ENCODE peak calls at places on chromosomes 2 and 18, in eight cellular contexts. X, N, D, Z, J, W, T and C are unnamed samples.

GRCh38 chr2:3287896-3288295 is 89.7 kb downstream of the EIPR1 start:
- DNase-seq in W (no peak), N (no peak), X (no peak), T (no peak), D (no peak), Z (no peak), J (no peak), C (no peak)

GRCh38 chr18:48356909-48357631 is 52.1 kb downstream of the ZBTB7C start:
- DNase-seq in Z (no peak), T (no peak), D (peak; percentile 63), J (no peak), N (peak; percentile 31), W (no peak), X (no peak), C (no peak)

GRCh38 chr2:203656522-203657287 is 49.7 kb upstream of the CD28 start:
- DNase-seq in N (no peak), T (no peak), W (no peak), J (peak; percentile 49), D (peak; percentile 99), Z (peak; percentile 51), X (no peak), C (peak; percentile 20)

GRCh38 chr2:160405077-160405865 is 88.3 kb downstream of the RBMS1 start:
- DNase-seq in N (no peak), Z (no peak), X (no peak), D (no peak), T (no peak), W (no peak), J (no peak), C (no peak)

GRCh38 chr2:95391641-95392310 is 10.7 kb upstream of the FAHD2A start:
- DNase-seq in J (no peak), W (no peak), Z (no peak), N (no peak), D (no peak), X (no peak), T (no peak), C (no peak)

GRCh38 chr2:63743976-63744331 is 97.7 kb upstream of the UGP2 start:
- DNase-seq in Z (no peak), J (no peak), X (no peak), D (no peak), W (no peak), T (no peak), N (no peak), C (no peak)

GRCh38 chr18:79884963-79885728 is 66.3 kb downstream of the SLC66A2 start:
- DNase-seq in W (no peak), D (no peak), Z (no peak), T (no peak), N (no peak), J (no peak), X (no peak), C (no peak)

GRCh38 chr2:235206980-235207579 is 255.3 kb downstream of the SH3BP4 start:
- DNase-seq in N (no peak), J (no peak), Z (no peak), T (no peak), X (no peak), D (no peak), W (no peak), C (no peak)

GRCh38 chr2:72605836-72606442 is 219.9 kb downstream of the EXOC6B start:
- DNase-seq in J (no peak), X (no peak), Z (no peak), W (no peak), D (peak; percentile 27), T (no peak), N (no peak), C (no peak)

GRCh38 chr2:28507806-28508764 is 12.2 kb downstream of the PLB1 start:
- DNase-seq in Z (no peak), X (no peak), N (no peak), D (peak; percentile 97), T (peak; percentile 40), W (peak; percentile 23), J (no peak), C (no peak)